ENCODE peak calls at places on chromosomes 4 and X, in six cellular contexts. H is fibroblast of lung, E is adrenal gland, K is tibial artery, A is HCT116, N is SK-N-SH. U is an unnamed sample. For H3K9me3, the result is how much of the 10 kb centered on the place peaks cover.

GRCh38 chr4:174591243-174592021 is 69.1 kb upstream of the HPGD start:
- DNase-seq in H (no peak), E (no peak), K (no peak), A (no peak), N (no peak), U (no peak)

GRCh38 chrX:42778096-42778495 is at the start of gene PPP1R2C:
- DNase-seq in H (no peak), E (no peak), K (no peak), A (no peak), N (no peak), U (no peak)

GRCh38 chr4:2800691-2801596 is 8.1 kb downstream of the SH3BP2 start:
- DNase-seq in H (peak), E (peak), K (peak), A (no peak), N (peak), U (peak)

GRCh38 chr4:53055716-53056413 is 193.7 kb downstream of the RASL11B start:
- DNase-seq in H (no peak), E (no peak), K (no peak), A (no peak), N (no peak), U (no peak)

GRCh38 chrX:96846841-96847240 is 36.9 kb upstream of the RPA4 start:
- DNase-seq in H (no peak), E (no peak), K (no peak), A (no peak), N (no peak), U (no peak)

GRCh38 chr4:114563536-114564315 is 34.9 kb upstream of the UGT8 start:
- DNase-seq in H (no peak), E (no peak), K (no peak), A (no peak), N (no peak), U (no peak)

GRCh38 chrX:135477576-135477975 is 42.9 kb upstream of the INTS6L start:
- DNase-seq in H (peak), E (peak), K (no peak), A (peak), N (peak), U (peak)

GRCh38 chr4:55336138-55337034 is 9.7 kb upstream of the SRD5A3 start:
- DNase-seq in H (no peak), E (no peak), K (no peak), A (no peak), N (no peak), U (peak)

GRCh38 chr4:126465341-126465740 is 1150.6 kb downstream of the FAT4 start:
- DNase-seq in H (peak), E (no peak), K (no peak), A (no peak), N (no peak), U (no peak)

GRCh38 chrX:114267127-114267526 is 316.8 kb upstream of the HTR2C start:
- DNase-seq in H (no peak), E (no peak), K (no peak), A (no peak), N (no peak), U (no peak)

GRCh38 chr4:99807666-99808065 is 9.0 kb upstream of the DAPP1 start:
- DNase-seq in H (no peak), E (no peak), K (no peak), A (no peak), N (no peak), U (no peak)

GRCh38 chrX:22135994-22136684 is 104.0 kb downstream of the PHEX start:
- DNase-seq in H (peak), E (peak), K (peak), A (peak), N (peak), U (peak)

GRCh38 chr4:9976781-9977180 is 44.5 kb downstream of the SLC2A9 start:
- DNase-seq in H (no peak), E (no peak), K (no peak), A (no peak), N (no peak), U (no peak)

DNA sequence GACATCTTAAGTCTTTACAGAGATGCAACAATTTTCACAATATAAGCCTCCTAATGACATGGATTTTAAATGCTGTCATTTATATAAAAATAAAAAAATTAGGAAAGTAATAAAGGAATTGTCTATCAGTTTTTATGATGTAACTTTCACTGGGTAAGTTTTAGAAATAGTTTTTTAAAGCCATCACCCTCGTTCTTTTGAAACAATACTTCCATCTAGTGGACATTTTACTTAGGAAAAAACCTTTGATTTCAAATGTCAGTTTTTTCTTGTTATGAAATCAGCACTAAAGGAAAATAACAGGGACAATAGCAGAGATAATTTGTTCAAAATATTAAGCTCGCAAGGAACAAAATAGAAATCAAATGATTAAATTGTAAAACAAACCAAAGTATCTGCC is 24.3 kb upstream of the NDNF start:
- DNase-seq in H (peak), E (no peak), K (no peak), A (peak), N (peak), U (no peak)
- TF ChIP-seq CTCF in H (peak), E (peak), K (peak), A (peak), N (peak), U (peak)

GRCh38 chrX:363621-364375 is 22.9 kb downstream of the PPP2R3B start:
- DNase-seq in H (no peak), E (no peak), K (peak), A (no peak), N (no peak), U (no peak)

GRCh38 chrX:360496-361150 is 26.1 kb downstream of the PPP2R3B start:
- DNase-seq in H (no peak), E (no peak), K (peak), A (no peak), N (no peak), U (no peak)

GRCh38 chrX:362937-363620 is 23.6 kb downstream of the PPP2R3B start:
- DNase-seq in H (no peak), E (no peak), K (peak), A (no peak), N (no peak), U (no peak)

GRCh38 chrX:362351-362750 is 24.4 kb downstream of the PPP2R3B start:
- DNase-seq in H (no peak), E (no peak), K (peak), A (no peak), N (no peak), U (no peak)

DNA sequence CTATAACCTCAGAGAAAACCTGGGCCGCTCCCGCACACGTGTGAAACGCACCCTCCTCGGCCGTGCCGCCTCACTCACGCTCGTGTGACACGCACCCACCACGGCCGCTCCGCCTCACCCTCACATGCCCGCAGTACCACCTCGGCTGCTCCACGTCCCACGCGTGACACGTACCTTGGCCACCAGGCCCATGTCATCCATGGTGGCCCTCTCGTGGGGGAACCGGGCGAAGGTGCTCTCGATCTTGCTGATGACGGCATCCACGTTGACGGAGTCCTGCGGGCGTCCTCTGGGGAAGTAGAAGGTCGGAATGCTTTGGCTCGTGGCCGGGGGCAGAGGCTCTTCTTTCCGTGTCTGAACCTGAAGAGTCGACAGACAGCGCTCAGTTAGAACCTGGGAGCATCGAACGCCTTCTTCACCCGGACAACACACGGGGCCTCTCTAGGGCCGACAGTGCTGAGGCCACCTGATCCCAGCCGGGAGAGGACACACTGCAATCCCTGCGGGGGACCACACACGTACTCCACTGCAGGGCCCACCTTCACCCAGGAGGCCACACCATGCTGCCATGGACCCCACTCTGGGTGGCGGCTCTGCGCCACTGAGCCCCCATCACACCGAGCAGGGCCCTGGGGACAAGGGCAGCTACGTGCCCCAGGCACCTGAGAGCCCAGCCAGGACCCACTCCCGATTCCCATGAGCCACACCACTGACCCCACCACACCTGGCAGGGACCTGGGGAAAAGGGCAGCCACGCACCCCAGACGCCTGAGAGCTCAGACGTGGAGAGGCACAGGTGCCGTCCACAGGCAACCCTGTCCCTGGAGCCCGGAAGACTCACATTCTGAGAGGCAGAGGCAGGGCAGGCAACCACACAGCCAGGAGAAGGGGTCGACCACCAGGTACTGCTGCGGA is 25.2 kb downstream of the PPP2R3B start:
- DNase-seq in H (no peak), E (no peak), K (peak), A (no peak), N (no peak), U (no peak)
- H3K9me3 ChIP-seq in H (under half), E (under half), K (under half), A (under half), N (under half), U (under half)

GRCh38 chr4:153766758-153767157 is 6.9 kb upstream of the RNF175 start:
- DNase-seq in H (no peak), E (no peak), K (no peak), A (no peak), N (no peak), U (no peak)

GRCh38 chr4:153759407-153760226 is at the start of gene RNF175:
- DNase-seq in H (no peak), E (no peak), K (no peak), A (no peak), N (peak), U (peak)

GRCh38 chr4:153764611-153765368 is 5.0 kb upstream of the RNF175 start:
- DNase-seq in H (peak), E (no peak), K (no peak), A (no peak), N (no peak), U (no peak)

GRCh38 chr4:153765836-153766235 is 6.0 kb upstream of the RNF175 start:
- DNase-seq in H (no peak), E (no peak), K (no peak), A (no peak), N (no peak), U (peak)

GRCh38 chr4:153763404-153763803 is 3.6 kb upstream of the RNF175 start:
- DNase-seq in H (no peak), E (no peak), K (no peak), A (no peak), N (no peak), U (no peak)
- TF ChIP-seq CTCF in H (peak), E (no peak), K (no peak), A (peak), N (peak), U (peak)

GRCh38 chr4:109607976-109608375 is 47.9 kb downstream of the MCUB start:
- DNase-seq in H (no peak), E (no peak), K (no peak), A (no peak), N (no peak), U (no peak)
- H3K9me3 ChIP-seq in H (under half), E (under half), K (under half), A (under half), N (under half), U (under half)

U was measured in BE2C.